ENCODE peak calls at places on chromosomes 3 and 15, in nine cellular contexts. P is fibroblast of lung, R is mammary epithelial cell, S is MM.1S, Y is left ventricle myocardium inferior, M is stomach, K is lower lobe of right lung, B is transverse colon, O is lung. W is an unnamed sample. For H3K27me3, the result is how much of the 10 kb centered on the place peaks cover.

GRCh38 chr3:102124301-102125158 is 275.2 kb downstream of the NFKBIZ start:
- DNase-seq in P (peak), R (peak), S (no peak), Y (no peak), M (no peak), K (no peak), B (no peak), O (no peak), W (no peak)

GRCh38 chr3:164007764-164008163 is 1070.5 kb downstream of the SI start:
- DNase-seq in P (no peak), R (no peak), S (no peak), Y (no peak), M (no peak), K (no peak), B (no peak), O (no peak), W (no peak)

GRCh38 chr3:71859128-71859519 is 74.2 kb upstream of the PROK2 start:
- DNase-seq in P (peak), R (peak), S (peak), Y (no peak), M (no peak), K (no peak), B (no peak), O (no peak), W (no peak)

GRCh38 chr15:67307889-67308597 is 53.5 kb downstream of the IQCH start:
- DNase-seq in P (no peak), R (no peak), S (no peak), Y (no peak), M (no peak), K (no peak), B (no peak), O (no peak), W (no peak)

GRCh38 chr15:49239105-49239504 is 69.1 kb downstream of the GALK2 start:
- DNase-seq in P (no peak), R (no peak), S (no peak), Y (no peak), M (no peak), K (no peak), B (no peak), O (no peak), W (no peak)

GRCh38 chr3:105984837-105985236 is 116.0 kb upstream of the CBLB start:
- DNase-seq in P (no peak), R (peak), S (no peak), Y (no peak), M (no peak), K (no peak), B (no peak), O (no peak), W (no peak)

GRCh38 chr3:194814878-194815357 is 129.2 kb downstream of the FAM43A start:
- DNase-seq in P (peak), R (no peak), S (no peak), Y (no peak), M (no peak), K (no peak), B (no peak), O (no peak), W (no peak)

GRCh38 chr3:158801200-158801599 is 654 bp upstream of the MFSD1 start:
- DNase-seq in P (peak), R (peak), S (no peak), Y (no peak), M (no peak), K (no peak), B (peak), O (no peak), W (no peak)

GRCh38 chr15:31477851-31478250 is 151.2 kb downstream of the KLF13 start:
- DNase-seq in P (no peak), R (no peak), S (no peak), Y (no peak), M (peak), K (no peak), B (peak), O (no peak), W (peak)

GRCh38 chr15:57592836-57593420 is 1.2 kb downstream of the MYZAP start:
- DNase-seq in P (no peak), R (no peak), S (no peak), Y (no peak), M (no peak), K (no peak), B (no peak), O (no peak), W (no peak)

GRCh38 chr3:101122678-101123077 is 129.5 kb upstream of the ABI3BP start:
- DNase-seq in P (no peak), R (no peak), S (no peak), Y (no peak), M (no peak), K (no peak), B (no peak), O (no peak), W (no peak)

GRCh38 chr3:114878119-114878839 is 268.8 kb downstream of the ZBTB20 start:
- DNase-seq in P (peak), R (peak), S (no peak), Y (no peak), M (no peak), K (no peak), B (no peak), O (no peak), W (no peak)

GRCh38 chr3:126994661-126995161 is 11.8 kb downstream of the PLXNA1 start:
- DNase-seq in P (no peak), R (no peak), S (no peak), Y (peak), M (no peak), K (no peak), B (no peak), O (no peak), W (no peak)

GRCh38 chr3:157136647-157137387 is 23.1 kb downstream of the CCNL1 start:
- DNase-seq in P (peak), R (peak), S (peak), Y (no peak), M (peak), K (peak), B (peak), O (no peak), W (no peak)

GRCh38 chr3:119586707-119587317 is 7.5 kb downstream of the ADPRH start:
- DNase-seq in P (no peak), R (no peak), S (no peak), Y (no peak), M (no peak), K (no peak), B (no peak), O (no peak), W (no peak)

GRCh38 chr15:39944711-39945110 is 10.8 kb downstream of the EIF2AK4 start:
- DNase-seq in P (peak), R (no peak), S (no peak), Y (no peak), M (no peak), K (no peak), B (no peak), O (no peak), W (no peak)

GRCh38 chr15:45594322-45594721 is 7.1 kb downstream of the BLOC1S6 start:
- DNase-seq in P (no peak), R (no peak), S (no peak), Y (no peak), M (no peak), K (no peak), B (no peak), O (no peak), W (no peak)

GRCh38 chr3:141414141-141414689 is 45.9 kb downstream of the ZBTB38 start:
- DNase-seq in P (no peak), R (no peak), S (no peak), Y (no peak), M (no peak), K (no peak), B (no peak), O (no peak), W (no peak)

GRCh38 chr3:187017511-187018230 is 87.3 kb downstream of the ST6GAL1 start:
- DNase-seq in P (no peak), R (no peak), S (no peak), Y (peak), M (no peak), K (no peak), B (no peak), O (no peak), W (no peak)

GRCh38 chr15:69099976-69100375 is 60.5 kb upstream of the GLCE start:
- DNase-seq in P (no peak), R (no peak), S (no peak), Y (no peak), M (no peak), K (no peak), B (no peak), O (no peak), W (no peak)

GRCh38 chr15:31347067-31347975 is 20.7 kb downstream of the KLF13 start:
- DNase-seq in P (no peak), R (no peak), S (no peak), Y (no peak), M (no peak), K (peak), B (no peak), O (no peak), W (no peak)

GRCh38 chr3:29291262-29291981 is 10.6 kb downstream of the RBMS3 start:
- DNase-seq in P (no peak), R (peak), S (no peak), Y (no peak), M (no peak), K (no peak), B (no peak), O (no peak), W (no peak)

GRCh38 chr15:69713726-69714559 is 261.3 kb downstream of the RPLP1 start:
- DNase-seq in P (no peak), R (peak), S (peak), Y (no peak), M (no peak), K (no peak), B (peak), O (no peak), W (no peak)

GRCh38 chr15:59191855-59192237 is 14.8 kb upstream of the LDHAL6B start:
- DNase-seq in P (peak), R (peak), S (no peak), Y (no peak), M (no peak), K (no peak), B (no peak), O (no peak), W (peak)

GRCh38 chr15:38414351-38414750 is 39.6 kb upstream of the FAM98B start:
- DNase-seq in P (peak), R (peak), S (peak), Y (peak), M (peak), K (no peak), B (peak), O (no peak), W (no peak)

GRCh38 chr15:77145370-77145769 is 74.5 kb upstream of the TSPAN3 start:
- DNase-seq in P (no peak), R (no peak), S (no peak), Y (no peak), M (no peak), K (no peak), B (no peak), O (no peak), W (no peak)

GRCh38 chr3:46098319-46098761 is 71.1 kb upstream of the XCR1 start:
- DNase-seq in P (peak), R (peak), S (peak), Y (peak), M (no peak), K (peak), B (peak), O (peak), W (no peak)

GRCh38 chr15:96362001-96362758 is 31.7 kb downstream of the NR2F2 start:
- DNase-seq in P (no peak), R (no peak), S (no peak), Y (no peak), M (no peak), K (no peak), B (no peak), O (no peak), W (no peak)

GRCh38 chr3:186119499-186119898 is 10.6 kb upstream of the ETV5 start:
- DNase-seq in P (no peak), R (no peak), S (no peak), Y (no peak), M (no peak), K (no peak), B (no peak), O (no peak), W (no peak)

GRCh38 chr3:90180543-90180942 is 1073.1 kb downstream of the EPHA3 start:
- DNase-seq in P (peak), R (no peak), S (no peak), Y (no peak), M (no peak), K (no peak), B (no peak), O (no peak), W (no peak)

GRCh38 chr3:184156522-184156955 is 1.4 kb downstream of the DVL3 start:
- DNase-seq in P (peak), R (no peak), S (no peak), Y (peak), M (no peak), K (no peak), B (peak), O (no peak), W (no peak)

GRCh38 chr3:62554264-62554799 is 181.0 kb upstream of the FEZF2 start:
- DNase-seq in P (peak), R (no peak), S (no peak), Y (no peak), M (no peak), K (no peak), B (no peak), O (no peak), W (no peak)

GRCh38 chr3:62551556-62551955 is 178.2 kb upstream of the FEZF2 start:
- DNase-seq in P (no peak), R (no peak), S (no peak), Y (no peak), M (no peak), K (no peak), B (no peak), O (no peak), W (no peak)

GRCh38 chr3:62546266-62546665 is 172.9 kb upstream of the FEZF2 start:
- DNase-seq in P (no peak), R (no peak), S (no peak), Y (no peak), M (no peak), K (no peak), B (no peak), O (no peak), W (no peak)

GRCh38 chr3:62553811-62554210 is 180.5 kb upstream of the FEZF2 start:
- DNase-seq in P (no peak), R (no peak), S (no peak), Y (no peak), M (no peak), K (no peak), B (no peak), O (no peak), W (no peak)

GRCh38 chr3:62548806-62549205 is 175.5 kb upstream of the FEZF2 start:
- DNase-seq in P (no peak), R (peak), S (no peak), Y (no peak), M (no peak), K (no peak), B (no peak), O (no peak), W (no peak)
- H3K27me3 ChIP-seq in P (under half), R (under half), S (under half), Y (under half), M (under half), K (under half), B (under half), O (under half), W (under half)

DNA sequence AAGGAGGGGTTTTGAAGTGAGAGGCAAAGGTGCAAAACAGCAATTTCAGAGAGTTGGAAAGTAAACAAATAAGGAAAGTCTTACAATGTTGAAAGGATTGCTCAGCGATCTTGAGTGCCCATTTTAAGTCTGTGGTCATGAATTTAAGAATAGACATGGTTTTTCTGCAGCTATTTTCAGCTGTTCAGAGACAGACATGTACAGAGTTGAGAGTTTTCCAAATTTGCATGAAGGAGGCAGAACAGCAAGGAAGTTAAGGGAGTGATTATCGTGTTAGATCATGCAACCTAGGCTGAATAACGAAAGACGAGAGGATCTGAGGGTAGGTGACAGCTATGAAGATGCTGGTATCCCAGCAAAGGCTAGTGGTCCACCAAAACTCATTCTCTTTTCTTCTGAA is 37.2 kb downstream of the DET1 start:
- DNase-seq in P (no peak), R (no peak), S (peak), Y (no peak), M (no peak), K (no peak), B (no peak), O (no peak), W (no peak)
- TF ChIP-seq CTCF in P (no peak), R (no peak), S (no peak), Y (no peak), M (no peak), K (no peak), B (no peak), O (no peak), W (no peak)

DNA sequence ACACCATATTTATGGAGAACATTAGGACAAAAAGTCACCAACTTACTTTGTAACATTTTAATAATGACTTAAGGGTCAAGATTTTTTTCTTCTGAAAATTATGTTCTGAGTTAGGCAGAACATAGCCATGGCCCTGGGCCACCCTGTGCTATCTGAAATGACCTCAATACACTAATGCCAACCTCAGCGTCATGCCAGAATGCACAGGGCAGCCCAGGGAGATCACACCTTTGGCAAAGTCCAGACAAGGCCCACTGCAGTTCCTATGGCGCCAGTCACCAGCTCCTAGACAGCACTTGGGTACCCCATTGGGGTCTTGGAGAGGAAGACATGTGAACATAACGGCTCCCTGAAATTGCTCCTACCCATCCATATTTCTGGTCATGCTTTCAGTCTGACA is 33.1 kb downstream of the HCLS1 start:
- DNase-seq in P (no peak), R (no peak), S (no peak), Y (peak), M (no peak), K (no peak), B (no peak), O (no peak), W (no peak)
- H3K27ac ChIP-seq in P (no peak), R (no peak), S (no peak), Y (peak), M (no peak), K (no peak), B (no peak), O (no peak), W (no peak)

GRCh38 chr15:89429023-89429422 is 67.4 kb downstream of the RHCG start:
- DNase-seq in P (no peak), R (no peak), S (no peak), Y (no peak), M (no peak), K (no peak), B (no peak), O (no peak), W (no peak)
- H3K27me3 ChIP-seq in P (under half), R (under half), S (under half), Y (under half), M (under half), K (under half), B (under half), O (under half), W (under half)

DNA sequence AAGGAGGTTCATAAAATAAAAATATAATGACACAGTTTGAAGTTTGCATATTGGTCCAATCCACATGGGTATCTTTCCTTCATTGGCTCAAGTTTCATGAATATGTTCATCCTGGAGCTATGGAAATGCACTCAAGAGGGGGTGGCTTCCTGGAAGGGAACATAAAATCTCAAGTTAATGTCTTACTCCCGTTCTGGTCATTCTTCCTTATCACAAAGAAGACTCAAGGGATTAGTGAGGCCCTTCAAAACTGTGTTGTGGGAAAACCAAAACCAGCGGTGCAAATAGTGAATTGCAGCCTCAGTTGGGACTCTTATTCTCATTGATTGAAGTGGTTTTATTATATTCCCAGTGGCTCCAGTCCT is 211.0 kb downstream of the PDCD6IP start:
- DNase-seq in P (no peak), R (no peak), S (no peak), Y (no peak), M (no peak), K (no peak), B (no peak), O (no peak), W (no peak)
- TF ChIP-seq CTCF in P (no peak), R (no peak), S (no peak), Y (no peak), M (no peak), K (no peak), B (no peak), O (no peak), W (no peak)

GRCh38 chr15:98904466-98905048 is 103.0 kb downstream of the PGPEP1L start:
- DNase-seq in P (peak), R (peak), S (peak), Y (no peak), M (no peak), K (no peak), B (peak), O (no peak), W (no peak)
- H3K27ac ChIP-seq in P (no peak), R (peak), S (no peak), Y (peak), M (no peak), K (no peak), B (no peak), O (no peak), W (peak)

GRCh38 chr15:92106691-92107090 is 253.2 kb downstream of the SLCO3A1 start:
- DNase-seq in P (no peak), R (no peak), S (no peak), Y (no peak), M (no peak), K (no peak), B (no peak), O (no peak), W (no peak)

GRCh38 chr15:92112711-92113110 is 259.2 kb downstream of the SLCO3A1 start:
- DNase-seq in P (no peak), R (no peak), S (no peak), Y (no peak), M (no peak), K (no peak), B (no peak), O (no peak), W (no peak)

GRCh38 chr15:92112180-92112579 is 258.7 kb downstream of the SLCO3A1 start:
- DNase-seq in P (peak), R (no peak), S (no peak), Y (no peak), M (no peak), K (no peak), B (no peak), O (no peak), W (no peak)

GRCh38 chr15:92111756-92112155 is 258.2 kb downstream of the SLCO3A1 start:
- DNase-seq in P (no peak), R (no peak), S (no peak), Y (no peak), M (no peak), K (no peak), B (no peak), O (no peak), W (no peak)

GRCh38 chr15:92109485-92109884 is 256.0 kb downstream of the SLCO3A1 start:
- DNase-seq in P (no peak), R (no peak), S (no peak), Y (no peak), M (no peak), K (no peak), B (no peak), O (no peak), W (no peak)
- H3K27me3 ChIP-seq in P (under half), R (under half), S (under half), Y (under half), M (under half), K (under half), B (under half), O (under half), W (under half)

GRCh38 chr3:84961492-84962255 is 2.9 kb downstream of the CADM2 start:
- DNase-seq in P (no peak), R (no peak), S (no peak), Y (no peak), M (no peak), K (no peak), B (no peak), O (no peak), W (no peak)

GRCh38 chr3:84967767-84968581 is 9.2 kb downstream of the CADM2 start:
- DNase-seq in P (no peak), R (no peak), S (no peak), Y (no peak), M (no peak), K (no peak), B (no peak), O (no peak), W (no peak)

GRCh38 chr3:84963137-84963536 is 4.3 kb downstream of the CADM2 start:
- DNase-seq in P (no peak), R (no peak), S (no peak), Y (no peak), M (no peak), K (no peak), B (no peak), O (no peak), W (no peak)

GRCh38 chr3:84962460-84962859 is 3.7 kb downstream of the CADM2 start:
- DNase-seq in P (no peak), R (no peak), S (no peak), Y (no peak), M (no peak), K (no peak), B (no peak), O (no peak), W (no peak)

GRCh38 chr3:84965141-84965540 is 6.4 kb downstream of the CADM2 start:
- DNase-seq in P (no peak), R (no peak), S (peak), Y (no peak), M (no peak), K (no peak), B (no peak), O (no peak), W (no peak)
- TF ChIP-seq CTCF in P (peak), R (no peak), S (peak), Y (no peak), M (no peak), K (no peak), B (no peak), O (no peak), W (no peak)

DNA sequence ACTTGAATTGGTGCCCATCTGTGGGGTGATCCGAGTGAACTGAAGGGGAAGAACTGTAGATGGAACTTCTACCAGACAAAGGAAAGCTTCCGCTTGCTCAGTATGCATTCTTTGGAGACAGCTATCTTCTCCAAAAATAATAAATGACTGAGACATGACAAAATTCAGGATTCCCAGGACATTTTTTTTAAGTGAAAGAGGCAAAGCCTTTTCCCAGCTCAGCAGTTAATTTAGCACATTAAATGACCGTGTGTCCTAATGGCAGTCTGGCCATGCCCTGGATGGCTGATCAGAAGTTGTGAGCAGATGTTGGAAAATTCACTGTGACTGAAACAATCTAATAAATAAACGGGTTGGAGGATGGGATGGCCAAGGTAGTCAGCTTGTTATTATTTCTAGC is 540.7 kb upstream of the MDFIC2 start:
- DNase-seq in P (no peak), R (no peak), S (no peak), Y (no peak), M (no peak), K (no peak), B (no peak), O (no peak), W (no peak)
- H3K27ac ChIP-seq in P (no peak), R (no peak), S (no peak), Y (no peak), M (no peak), K (no peak), B (no peak), O (no peak), W (no peak)